ENCODE peak calls at places on chromosome 1, in ten cellular contexts. M is bronchial epithelial cell; R is Peyer's patch; D is progenitor cell of endocrine pancreas; U is endothelial cell of umbilical vein; T is spleen; A is fibroblast of lung; W is CD8-positive, alpha-beta T cell; O is pancreas; Z is neural progenitor cell. J is an unnamed sample.
A peak's percentile ranks its signal among the peaks of the same experiment; 100 is the strongest.

GRCh38 chr1:2097386-2098300 is 47.4 kb downstream of the PRKCZ start:
- DNase-seq in M (peak; percentile 8), R (no peak), D (no peak), U (no peak), T (no peak), A (no peak), W (no peak), O (no peak), Z (no peak), J (no peak)

GRCh38 chr1:72936942-72937341 is 654.6 kb upstream of the NEGR1 start:
- DNase-seq in M (no peak), R (no peak), D (no peak), U (no peak), T (no peak), A (peak; percentile 10), W (no peak), O (no peak), Z (no peak), J (no peak)

GRCh38 chr1:40955266-40955665 is 24.2 kb upstream of the CTPS1 start:
- DNase-seq in M (no peak), R (no peak), D (no peak), U (no peak), T (no peak), A (no peak), W (no peak), O (no peak), Z (no peak), J (no peak)

GRCh38 chr1:87346130-87346804 is 17.6 kb downstream of the LMO4 start:
- DNase-seq in M (no peak), R (no peak), D (no peak), U (peak; percentile 18), T (no peak), A (no peak), W (no peak), O (no peak), Z (no peak), J (no peak)

GRCh38 chr1:160228431-160228830 is 23.2 kb downstream of the PEA15 start:
- DNase-seq in M (no peak), R (no peak), D (no peak), U (no peak), T (no peak), A (no peak), W (no peak), O (no peak), Z (no peak), J (no peak)

GRCh38 chr1:155860939-155861496 is 1.7 kb downstream of the SYT11 start:
- DNase-seq in M (no peak), R (no peak), D (no peak), U (peak; percentile 45), T (no peak), A (no peak), W (no peak), O (no peak), Z (no peak), J (no peak)

GRCh38 chr1:30695481-30695880 is 27.9 kb downstream of the MATN1 start:
- DNase-seq in M (no peak), R (peak; percentile 16), D (no peak), U (no peak), T (no peak), A (no peak), W (no peak), O (no peak), Z (no peak), J (no peak)

GRCh38 chr1:45423907-45424678 is 66.9 kb downstream of the TESK2 start:
- DNase-seq in M (no peak), R (no peak), D (no peak), U (no peak), T (no peak), A (no peak), W (no peak), O (no peak), Z (no peak), J (no peak)

DNA sequence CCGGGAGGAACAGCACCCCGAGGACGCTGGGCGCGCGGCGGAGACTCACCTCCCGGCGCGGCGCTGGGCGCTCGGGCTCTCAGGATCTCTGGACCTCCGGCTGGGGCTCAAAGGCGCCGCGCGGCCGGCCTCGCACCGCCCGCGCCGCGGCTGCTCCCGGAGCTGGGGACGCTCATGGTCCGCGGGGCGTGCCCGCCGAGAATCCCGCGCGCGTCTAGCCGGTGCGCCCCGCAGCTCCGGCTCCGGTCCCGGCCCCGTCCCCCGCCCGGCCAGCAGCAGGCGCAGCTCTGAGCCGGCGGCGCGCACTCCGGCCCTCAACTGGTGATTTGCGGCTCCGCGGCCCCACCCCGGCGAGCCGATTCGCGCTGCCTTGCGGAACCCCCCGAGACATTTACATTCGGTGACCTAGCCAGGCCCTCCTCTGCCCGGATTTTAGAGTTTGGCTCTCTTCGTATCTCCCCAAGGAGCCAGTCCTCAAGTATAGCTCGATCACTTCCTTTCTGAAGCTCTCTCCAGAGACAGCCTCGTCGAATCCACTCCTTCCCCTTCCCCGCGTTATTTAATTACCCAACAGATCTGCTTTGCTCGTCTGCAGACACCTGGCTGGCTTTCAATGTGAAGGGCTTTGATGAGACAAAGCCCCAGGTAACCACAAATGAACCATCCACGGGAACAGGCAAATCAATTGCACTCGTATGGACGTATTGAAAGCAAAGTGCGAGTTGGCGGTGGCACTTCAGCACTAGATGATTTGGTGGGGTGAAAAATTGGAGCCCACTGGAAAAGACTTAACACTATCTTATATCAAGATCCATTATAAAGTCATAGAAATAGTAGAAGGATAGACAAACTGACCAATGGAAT is at the start of gene BCAR3:
- DNase-seq in M (peak; percentile 66), R (peak; percentile 77), D (peak; percentile 51), U (peak; percentile 71), T (peak; percentile 91), A (peak; percentile 80), W (no peak), O (peak; percentile 53), Z (peak; percentile 86), J (peak; percentile 74)
- TF ChIP-seq CTCF in M (peak; percentile 28), R (no peak), D (peak; percentile 39), U (peak; percentile 27), T (peak; percentile 25), A (peak; percentile 8), W (no peak), O (no peak), Z (peak; percentile 39), J (no peak)

GRCh38 chr1:161373442-161373841 is 5.8 kb upstream of the CFAP126 start:
- DNase-seq in M (no peak), R (no peak), D (no peak), U (no peak), T (no peak), A (no peak), W (no peak), O (no peak), Z (no peak), J (no peak)

GRCh38 chr1:161379071-161379470 is 11.4 kb upstream of the CFAP126 start:
- DNase-seq in M (no peak), R (no peak), D (no peak), U (no peak), T (no peak), A (no peak), W (no peak), O (no peak), Z (peak; percentile 9), J (no peak)

GRCh38 chr1:161378014-161378413 is 10.3 kb upstream of the CFAP126 start:
- DNase-seq in M (no peak), R (no peak), D (no peak), U (no peak), T (no peak), A (no peak), W (no peak), O (no peak), Z (no peak), J (no peak)

DNA sequence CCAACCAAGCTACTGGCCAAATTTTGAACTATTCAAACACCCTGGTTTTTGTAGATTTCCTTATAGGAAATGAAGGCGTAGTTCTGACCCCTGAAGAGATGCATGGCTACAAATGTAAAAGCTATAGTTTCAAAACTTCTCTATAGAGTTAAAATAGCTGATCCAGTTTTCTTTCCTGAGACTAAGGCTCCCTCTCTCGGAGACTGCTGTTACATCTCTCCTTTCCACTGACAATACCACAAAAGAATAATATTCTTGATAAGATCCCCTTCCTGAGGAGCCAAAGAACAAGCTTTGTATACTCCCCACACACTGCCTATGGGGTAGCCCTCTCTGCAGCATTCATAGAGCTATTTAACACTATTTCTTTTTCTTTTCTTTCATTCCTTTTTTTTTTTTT is 6.7 kb upstream of the CFAP126 start:
- DNase-seq in M (no peak), R (no peak), D (no peak), U (peak; percentile 49), T (no peak), A (no peak), W (no peak), O (no peak), Z (no peak), J (no peak)
- TF ChIP-seq CTCF in M (peak; percentile 20), R (no peak), D (peak; percentile 34), U (peak; percentile 48), T (no peak), A (no peak), W (no peak), O (no peak), Z (peak; percentile 33), J (no peak)

GRCh38 chr1:201917362-201918033 is 28.8 kb downstream of the SHISA4 start:
- DNase-seq in M (peak; percentile 35), R (no peak), D (no peak), U (peak; percentile 80), T (no peak), A (peak; percentile 93), W (no peak), O (no peak), Z (no peak), J (no peak)

GRCh38 chr1:201914456-201915235 is 25.9 kb downstream of the SHISA4 start:
- DNase-seq in M (no peak), R (no peak), D (no peak), U (no peak), T (no peak), A (peak; percentile 62), W (no peak), O (no peak), Z (no peak), J (no peak)

GRCh38 chr1:201916649-201917249 is 28.1 kb downstream of the SHISA4 start:
- DNase-seq in M (peak; percentile 35), R (no peak), D (no peak), U (peak; percentile 97), T (no peak), A (peak; percentile 85), W (no peak), O (peak; percentile 45), Z (no peak), J (no peak)

GRCh38 chr1:201921952-201922558 is 24.3 kb downstream of the LMOD1 start:
- DNase-seq in M (no peak), R (no peak), D (no peak), U (no peak), T (no peak), A (no peak), W (no peak), O (no peak), Z (no peak), J (no peak)

DNA sequence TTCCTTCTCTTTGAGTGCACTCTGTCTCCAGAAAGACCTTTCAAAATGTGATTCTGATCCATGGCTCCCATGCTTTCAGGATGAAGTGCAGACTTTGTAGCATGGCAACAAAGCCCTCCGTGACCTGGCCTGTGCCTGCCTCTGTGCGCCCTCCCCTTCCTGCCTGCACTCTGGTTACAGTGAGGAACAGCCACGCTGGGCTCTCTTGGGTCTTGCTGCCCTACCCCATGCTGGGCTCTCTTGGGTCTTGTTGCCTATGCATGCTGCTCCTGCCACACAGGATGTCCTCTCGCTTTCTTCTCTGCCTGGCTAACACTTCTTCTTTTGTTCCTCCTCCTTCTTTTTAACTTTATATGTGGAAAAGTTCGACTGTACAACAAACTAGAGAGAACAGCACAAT is 28.0 kb downstream of the LMOD1 start:
- DNase-seq in M (no peak), R (no peak), D (no peak), U (no peak), T (no peak), A (no peak), W (no peak), O (no peak), Z (no peak), J (no peak)
- TF ChIP-seq CTCF in M (no peak), R (no peak), D (no peak), U (no peak), T (no peak), A (no peak), W (no peak), O (no peak), Z (no peak), J (no peak)

GRCh38 chr1:238823416-238823815 is 563.0 kb upstream of the CHRM3 start:
- DNase-seq in M (no peak), R (no peak), D (no peak), U (no peak), T (no peak), A (no peak), W (no peak), O (no peak), Z (no peak), J (no peak)
- TF ChIP-seq CTCF in M (no peak), R (no peak), D (no peak), U (no peak), T (no peak), A (no peak), W (no peak), O (no peak), Z (no peak), J (no peak)

J was measured in mesothelial cell of epicardium.